ENCODE peak calls at places on chromosomes 2 and 18, in ten cellular contexts. Q is K562, K is upper lobe of right lung, D is mucosa of descending colon, I is dorsolateral prefrontal cortex, O is neural progenitor cell, S is cardiac muscle cell, U is GM12864, F is uterus, A is A549. M is an unnamed sample.

GRCh38 chr2:12051831-12052230 is 305.4 kb downstream of the LPIN1 start:
- DNase-seq in K (no peak), O (no peak), Q (no peak), S (no peak), F (no peak), U (no peak), I (no peak), A (no peak), D (no peak), M (no peak)

GRCh38 chr18:48825101-48825745 is 125.5 kb downstream of the SMAD7 start:
- DNase-seq in S (peak), A (no peak), F (peak), I (peak), D (peak), Q (no peak), K (peak), U (no peak), O (no peak), M (no peak)

GRCh38 chr2:70312560-70312959 is 10.7 kb upstream of the FAM136A start:
- DNase-seq in I (no peak), O (no peak), D (no peak), U (no peak), F (no peak), S (no peak), K (no peak), A (no peak), Q (no peak), M (no peak)

GRCh38 chr2:61109291-61109690 is 43.6 kb downstream of the SANBR start:
- DNase-seq in S (no peak), F (no peak), U (no peak), D (no peak), K (no peak), I (no peak), A (no peak), Q (no peak), O (no peak), M (no peak)

GRCh38 chr2:46333912-46334311 is 36.7 kb downstream of the EPAS1 start:
- DNase-seq in K (no peak), Q (no peak), F (no peak), S (no peak), D (no peak), O (no peak), I (no peak), A (peak), U (no peak), M (no peak)

GRCh38 chr18:75248426-75249191 is 38.0 kb downstream of the TSHZ1 start:
- DNase-seq in A (no peak), S (no peak), D (no peak), U (no peak), I (no peak), O (no peak), K (no peak), Q (no peak), F (no peak), M (no peak)

GRCh38 chr18:5057348-5058012 is 139.6 kb downstream of the AKAIN1 start:
- DNase-seq in F (no peak), I (peak), U (no peak), Q (peak), D (peak), K (no peak), S (peak), A (peak), O (peak), M (peak)

GRCh38 chr2:140248623-140249022 is 1468.4 kb upstream of the NXPH2 start:
- DNase-seq in K (no peak), I (no peak), U (no peak), F (no peak), O (no peak), S (no peak), D (no peak), Q (no peak), A (no peak), M (no peak)

GRCh38 chr2:230981704-230982103 is 14.2 kb upstream of the SPATA3 start:
- DNase-seq in K (no peak), F (no peak), D (no peak), Q (no peak), A (no peak), I (no peak), U (no peak), S (no peak), O (no peak), M (peak)

GRCh38 chr2:191933307-191934105 is 86.6 kb upstream of the CAVIN2 start:
- DNase-seq in A (no peak), Q (no peak), D (peak), K (no peak), I (no peak), O (no peak), U (peak), S (no peak), F (no peak), M (peak)

GRCh38 chr2:231359484-231359883 is 36.0 kb upstream of the B3GNT7 start:
- DNase-seq in U (no peak), Q (no peak), A (no peak), D (no peak), S (no peak), F (no peak), I (no peak), K (no peak), O (no peak), M (no peak)

GRCh38 chr2:119292226-119292625 is 68.6 kb downstream of the STEAP3 start:
- DNase-seq in K (no peak), Q (no peak), S (no peak), O (peak), F (no peak), I (no peak), U (no peak), D (no peak), A (no peak), M (no peak)

GRCh38 chr2:231099918-231100317 is 24.9 kb downstream of the HTR2B start:
- DNase-seq in A (peak), I (no peak), O (peak), F (no peak), D (no peak), U (no peak), S (peak), K (no peak), Q (peak), M (peak)

GRCh38 chr2:241638940-241639339 is 1.4 kb downstream of the ATG4B start:
- DNase-seq in K (no peak), A (no peak), Q (no peak), D (no peak), F (no peak), S (no peak), O (no peak), U (no peak), I (no peak), M (no peak)

GRCh38 chr2:20050104-20050711 is 1.2 kb downstream of the LAPTM4A start:
- DNase-seq in I (no peak), Q (peak), A (no peak), D (no peak), S (no peak), F (no peak), U (peak), K (no peak), O (no peak), M (peak)

GRCh38 chr18:41818381-41819355 is 136.4 kb upstream of the PIK3C3 start:
- DNase-seq in Q (no peak), O (no peak), D (no peak), I (no peak), K (no peak), F (no peak), U (no peak), S (no peak), A (no peak), M (no peak)

GRCh38 chr18:78558948-78559347 is 420.7 kb upstream of the SALL3 start:
- DNase-seq in Q (peak), K (no peak), F (no peak), D (no peak), S (no peak), A (no peak), U (no peak), I (no peak), O (no peak), M (no peak)

GRCh38 chr18:55589625-55590291 is 1.8 kb upstream of the TCF4 start:
- DNase-seq in K (peak), Q (peak), F (peak), A (peak), O (peak), S (peak), U (peak), D (peak), I (peak), M (peak)

GRCh38 chr2:228705331-228705730 is 523.8 kb upstream of the SPHKAP start:
- DNase-seq in U (no peak), F (no peak), S (no peak), K (no peak), Q (no peak), D (no peak), O (peak), A (no peak), I (no peak), M (no peak)

GRCh38 chr2:132256251-132256902 is 94.6 kb upstream of the ANKRD30BL start:
- DNase-seq in O (no peak), Q (no peak), U (no peak), D (no peak), S (no peak), A (no peak), K (no peak), F (no peak), I (no peak), M (no peak)

GRCh38 chr2:179273461-179273962 is 8.9 kb upstream of the SESTD1 start:
- DNase-seq in F (no peak), O (no peak), A (no peak), S (no peak), Q (no peak), U (no peak), K (no peak), D (no peak), I (no peak), M (no peak)

GRCh38 chr2:129437775-129438174 is 541.7 kb upstream of the RAB6C start:
- DNase-seq in O (no peak), S (no peak), A (no peak), Q (no peak), D (no peak), F (no peak), U (no peak), I (no peak), K (no peak), M (no peak)

GRCh38 chr2:216858312-216858711 is 1.6 kb downstream of the TNP1 start:
- DNase-seq in A (no peak), K (no peak), I (no peak), O (no peak), S (no peak), D (no peak), F (no peak), U (no peak), Q (no peak), M (no peak)

GRCh38 chr2:235168174-235168979 is 216.6 kb downstream of the SH3BP4 start:
- DNase-seq in D (no peak), A (no peak), S (no peak), Q (no peak), O (no peak), U (no peak), I (no peak), F (no peak), K (no peak), M (no peak)

GRCh38 chr2:16102976-16103380 is 162.6 kb downstream of the MYCN start:
- DNase-seq in O (no peak), Q (no peak), S (peak), F (no peak), K (no peak), A (no peak), I (no peak), U (no peak), D (peak), M (no peak)

GRCh38 chr2:203543898-203544328 is 8.8 kb upstream of the RAPH1 start:
- DNase-seq in Q (no peak), F (no peak), O (no peak), K (no peak), A (peak), D (no peak), S (no peak), I (no peak), U (no peak), M (no peak)

GRCh38 chr18:54684786-54685185 is 93.7 kb downstream of the DYNAP start:
- DNase-seq in U (no peak), A (no peak), K (no peak), O (peak), Q (peak), I (no peak), S (peak), F (no peak), D (no peak), M (no peak)

GRCh38 chr2:205972113-205972512 is 113.9 kb downstream of the INO80D start:
- DNase-seq in I (no peak), Q (no peak), O (no peak), F (no peak), K (no peak), A (no peak), S (no peak), D (peak), U (no peak), M (no peak)
- H3K4me3 ChIP-seq in I (no peak), Q (no peak), O (no peak), F (no peak), K (no peak), A (no peak), S (no peak), D (no peak), U (no peak), M (no peak)

GRCh38 chr2:152646775-152647174 is 70.5 kb downstream of the PRPF40A start:
- DNase-seq in O (no peak), I (no peak), F (no peak), U (no peak), A (peak), Q (no peak), D (no peak), S (no peak), K (no peak), M (no peak)

GRCh38 chr2:152649997-152650396 is 67.3 kb downstream of the PRPF40A start:
- DNase-seq in D (no peak), A (no peak), U (no peak), S (no peak), F (no peak), K (no peak), Q (no peak), I (no peak), O (no peak), M (no peak)

GRCh38 chr2:152647417-152648010 is 69.7 kb downstream of the PRPF40A start:
- DNase-seq in U (no peak), A (no peak), O (peak), K (peak), D (peak), F (peak), Q (no peak), S (peak), I (peak), M (no peak)

GRCh38 chr2:152646264-152646663 is 71.0 kb downstream of the PRPF40A start:
- DNase-seq in S (no peak), K (no peak), U (no peak), F (no peak), Q (no peak), O (no peak), I (no peak), A (no peak), D (no peak), M (no peak)

GRCh38 chr2:152648336-152648735 is 68.9 kb downstream of the PRPF40A start:
- DNase-seq in F (no peak), A (peak), I (no peak), D (no peak), K (no peak), Q (no peak), O (peak), U (no peak), S (no peak), M (no peak)
- TF ChIP-seq CTCF in F (no peak), A (no peak), I (peak), D (no peak), K (peak), Q (no peak), O (peak), U (no peak), S (peak), M (no peak)

GRCh38 chr2:136764397-136765255 is 719 bp upstream of the THSD7B start:
- DNase-seq in A (no peak), I (no peak), F (no peak), D (no peak), S (peak), U (no peak), O (peak), K (peak), Q (no peak), M (no peak)
- H3K4me3 ChIP-seq in A (peak), I (peak), F (no peak), D (no peak), S (peak), U (no peak), O (peak), K (peak), Q (no peak), M (peak)

GRCh38 chr2:98236935-98237334 is 109.3 kb upstream of the CNGA3 start:
- DNase-seq in A (no peak), D (no peak), U (no peak), K (no peak), F (no peak), S (no peak), O (no peak), Q (no peak), I (no peak), M (no peak)

GRCh38 chr2:98233941-98234340 is 112.3 kb upstream of the CNGA3 start:
- DNase-seq in S (no peak), D (no peak), U (no peak), O (no peak), F (no peak), K (no peak), Q (no peak), A (no peak), I (no peak), M (no peak)

GRCh38 chr2:98234763-98235162 is 111.5 kb upstream of the CNGA3 start:
- DNase-seq in D (no peak), F (no peak), O (no peak), I (no peak), A (no peak), U (no peak), K (no peak), S (no peak), Q (no peak), M (no peak)
- TF ChIP-seq CTCF in D (no peak), F (no peak), O (no peak), I (no peak), A (no peak), U (no peak), K (no peak), S (no peak), Q (no peak), M (no peak)

GRCh38 chr2:144454466-144455287 is 65.2 kb downstream of the ZEB2 start:
- DNase-seq in F (no peak), U (no peak), S (no peak), D (no peak), A (no peak), K (no peak), O (no peak), Q (peak), I (no peak), M (peak)

GRCh38 chr2:144453039-144453336 is 66.9 kb downstream of the ZEB2 start:
- DNase-seq in S (no peak), I (no peak), U (no peak), K (no peak), Q (no peak), D (no peak), F (no peak), A (peak), O (no peak), M (no peak)

GRCh38 chr2:144451443-144451842 is 68.5 kb downstream of the ZEB2 start:
- DNase-seq in U (no peak), S (no peak), K (no peak), A (no peak), O (no peak), F (no peak), I (no peak), Q (no peak), D (no peak), M (no peak)

GRCh38 chr2:144452169-144453038 is 67.5 kb downstream of the ZEB2 start:
- DNase-seq in K (no peak), D (no peak), Q (peak), U (no peak), F (no peak), A (peak), I (no peak), O (peak), S (peak), M (no peak)

GRCh38 chr2:144453486-144454158 is 66.3 kb downstream of the ZEB2 start:
- DNase-seq in D (no peak), O (no peak), A (no peak), S (no peak), Q (no peak), K (no peak), F (no peak), U (no peak), I (no peak), M (no peak)
- H3K4me3 ChIP-seq in D (no peak), O (no peak), A (no peak), S (no peak), Q (no peak), K (peak), F (no peak), U (no peak), I (peak), M (no peak)

DNA sequence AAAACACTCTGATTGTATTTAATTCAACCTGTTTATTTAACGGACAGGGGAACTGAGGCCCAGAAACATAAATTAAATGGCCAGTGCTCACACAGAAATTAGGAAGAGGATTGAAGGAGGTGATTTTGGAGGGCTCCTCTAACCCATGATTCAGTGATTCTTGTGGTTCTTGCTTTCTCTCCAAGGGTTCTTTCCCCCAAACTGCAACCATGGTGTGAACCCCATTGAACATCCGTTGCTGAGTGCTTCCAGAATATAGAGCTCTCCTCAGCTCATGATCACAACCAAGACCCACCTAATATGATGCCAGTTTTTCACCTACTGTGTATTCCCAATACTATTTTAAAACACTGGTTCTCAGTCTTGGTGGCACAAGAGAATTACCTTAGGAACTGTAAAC is 41.4 kb downstream of the BMP10 start:
- DNase-seq in A (no peak), K (no peak), D (no peak), S (no peak), F (no peak), I (no peak), O (no peak), Q (no peak), U (no peak), M (no peak)
- TF ChIP-seq CTCF in A (no peak), K (no peak), D (no peak), S (no peak), F (no peak), I (no peak), O (no peak), Q (no peak), U (no peak), M (no peak)

GRCh38 chr2:181308731-181309130 is 148.5 kb upstream of the ITGA4 start:
- DNase-seq in I (no peak), U (no peak), A (no peak), K (no peak), O (no peak), Q (no peak), S (no peak), D (no peak), F (no peak), M (peak)
- H3K4me3 ChIP-seq in I (no peak), U (no peak), A (no peak), K (no peak), O (no peak), Q (no peak), S (no peak), D (no peak), F (no peak), M (peak)

DNA sequence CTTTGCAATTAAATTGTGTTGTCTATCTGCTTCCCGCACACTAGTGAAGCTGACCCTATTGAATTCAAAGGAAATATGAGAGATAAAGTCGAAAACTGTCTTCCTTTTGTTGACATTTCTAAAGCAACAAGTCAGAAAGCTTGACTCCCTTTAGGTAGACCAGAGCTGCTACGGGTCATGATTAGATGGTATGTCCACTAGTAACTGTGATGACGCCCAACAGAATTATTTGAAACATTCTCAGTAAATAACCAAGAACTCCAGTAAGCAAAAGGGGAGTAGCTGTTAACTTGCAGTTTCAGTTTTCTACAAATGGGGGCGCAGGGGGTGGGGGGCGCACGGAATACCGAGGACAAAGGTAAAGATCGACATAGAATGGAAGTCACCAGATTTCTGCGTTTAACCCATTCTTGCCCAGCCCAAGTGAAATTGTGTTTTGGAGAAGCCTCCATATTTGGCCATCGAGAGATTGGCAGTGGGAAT is 56.4 kb downstream of the CRIM1 start:
- DNase-seq in S (no peak), I (no peak), A (peak), F (no peak), D (no peak), O (peak), U (no peak), Q (peak), K (no peak), M (no peak)
- TF ChIP-seq CTCF in S (peak), I (no peak), A (no peak), F (no peak), D (no peak), O (peak), U (no peak), Q (peak), K (no peak), M (no peak)

DNA sequence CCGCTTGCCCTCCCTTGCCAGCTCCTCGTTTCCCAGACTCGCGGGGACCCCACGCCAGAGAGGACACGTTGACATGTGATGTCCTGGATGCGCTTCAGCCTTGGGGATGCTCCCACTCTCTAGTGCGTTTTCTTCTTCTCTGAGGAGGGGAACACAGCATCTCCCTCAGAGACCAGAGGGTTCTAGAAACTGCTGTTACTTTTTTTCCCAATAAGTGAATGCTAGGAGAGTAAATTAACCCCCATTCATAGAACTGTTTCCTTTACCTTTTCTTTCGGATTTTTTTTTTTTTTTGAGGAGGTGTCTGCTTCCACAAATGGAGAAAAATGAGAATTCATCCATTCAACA is 370 bp upstream of the EFEMP1 start:
- DNase-seq in U (no peak), I (no peak), F (no peak), O (no peak), S (no peak), Q (no peak), K (no peak), D (no peak), A (peak), M (no peak)
- H3K4me3 ChIP-seq in U (no peak), I (peak), F (peak), O (peak), S (peak), Q (no peak), K (peak), D (no peak), A (peak), M (no peak)